ENCODE peak calls at places on chromosomes 4 and X, in eight cellular contexts. D is tibial artery, J is upper lobe of right lung, S is right atrium auricular region, A is right cardiac atrium, H is tibial nerve, N is suprapubic skin, Y is RWPE2. O is an unnamed sample.
A peak's percentile ranks its signal among the peaks of the same experiment; 100 is the strongest.

GRCh38 chr4:112840061-112840460 is 203.1 kb downstream of the LARP7 start:
- DNase-seq in A (no peak), D (no peak), N (no peak), Y (no peak), S (no peak), H (no peak), J (no peak), O (no peak)

GRCh38 chr4:81688085-81688484 is 216.4 kb upstream of the RASGEF1B start:
- DNase-seq in N (no peak), Y (no peak), H (no peak), S (no peak), A (no peak), J (no peak), D (no peak), O (no peak)

GRCh38 chr4:89492476-89493110 is 185.0 kb upstream of the GPRIN3 start:
- DNase-seq in J (no peak), H (no peak), N (no peak), S (no peak), Y (no peak), D (no peak), A (no peak), O (no peak)

GRCh38 chr4:186137193-186137792 is 32.8 kb downstream of the FAM149A start:
- DNase-seq in S (no peak), Y (no peak), N (no peak), D (no peak), H (no peak), J (no peak), A (no peak), O (no peak)

GRCh38 chr4:132504438-132504837 is 644.7 kb upstream of the PCDH10 start:
- DNase-seq in J (no peak), A (no peak), H (no peak), D (no peak), N (no peak), Y (no peak), S (no peak), O (no peak)

GRCh38 chr4:2930821-2931764 is 32.1 kb downstream of the NOP14 start:
- DNase-seq in N (peak; percentile 74), S (no peak), A (no peak), J (peak; percentile 93), H (no peak), Y (peak; percentile 70), D (peak; percentile 72), O (peak; percentile 52)

GRCh38 chr4:152652102-152652501 is 27.7 kb downstream of the TMEM154 start:
- DNase-seq in D (no peak), A (no peak), S (no peak), N (no peak), J (no peak), H (no peak), Y (no peak), O (no peak)

GRCh38 chr4:176387571-176387970 is 67.8 kb downstream of the SPCS3 start:
- DNase-seq in A (no peak), Y (no peak), N (no peak), J (no peak), H (no peak), D (no peak), S (no peak), O (no peak)

GRCh38 chr4:68451246-68452211 is 4.3 kb downstream of the TMPRSS11E start:
- DNase-seq in D (no peak), J (no peak), N (no peak), H (no peak), S (no peak), Y (no peak), A (no peak), O (no peak)

GRCh38 chr4:80434238-80434637 is 98.7 kb downstream of the CFAP299 start:
- DNase-seq in Y (no peak), D (no peak), H (no peak), A (no peak), N (no peak), S (no peak), J (no peak), O (no peak)

DNA sequence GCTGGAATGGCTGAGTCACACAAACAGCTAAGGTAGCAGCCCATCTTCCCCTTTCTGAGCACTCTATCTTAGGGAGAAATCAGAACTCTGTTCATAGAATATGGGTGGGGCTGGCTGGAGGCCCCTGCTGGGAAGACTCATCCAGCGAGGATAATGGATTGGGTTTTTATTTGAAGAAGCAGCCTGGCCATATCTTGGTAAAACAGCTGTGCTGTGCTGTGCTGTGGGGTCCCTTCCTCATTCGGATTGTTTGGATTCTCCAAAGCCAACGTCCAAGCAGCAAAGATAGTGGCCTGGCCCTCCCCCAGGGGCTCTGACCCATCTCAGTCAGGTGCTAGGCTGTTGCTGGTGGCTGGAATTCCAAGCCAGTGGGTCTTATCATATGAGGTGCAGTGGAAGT is 63.8 kb downstream of the ZNF718 start:
- DNase-seq in D (no peak), J (no peak), Y (no peak), H (no peak), S (no peak), A (no peak), N (no peak), O (no peak)
- H3K9me3 ChIP-seq in D (peaks cover 36% of the 10 kb centered on the region), J (peaks cover 50% of the 10 kb centered on the region), Y (peaks cover 16% of the 10 kb centered on the region), H (no peaks in the 10 kb centered on the region), S (peaks cover 77% of the 10 kb centered on the region), A (peaks cover 2% of the 10 kb centered on the region), N (peaks cover 58% of the 10 kb centered on the region), O (peaks cover 1% of the 10 kb centered on the region)

DNA sequence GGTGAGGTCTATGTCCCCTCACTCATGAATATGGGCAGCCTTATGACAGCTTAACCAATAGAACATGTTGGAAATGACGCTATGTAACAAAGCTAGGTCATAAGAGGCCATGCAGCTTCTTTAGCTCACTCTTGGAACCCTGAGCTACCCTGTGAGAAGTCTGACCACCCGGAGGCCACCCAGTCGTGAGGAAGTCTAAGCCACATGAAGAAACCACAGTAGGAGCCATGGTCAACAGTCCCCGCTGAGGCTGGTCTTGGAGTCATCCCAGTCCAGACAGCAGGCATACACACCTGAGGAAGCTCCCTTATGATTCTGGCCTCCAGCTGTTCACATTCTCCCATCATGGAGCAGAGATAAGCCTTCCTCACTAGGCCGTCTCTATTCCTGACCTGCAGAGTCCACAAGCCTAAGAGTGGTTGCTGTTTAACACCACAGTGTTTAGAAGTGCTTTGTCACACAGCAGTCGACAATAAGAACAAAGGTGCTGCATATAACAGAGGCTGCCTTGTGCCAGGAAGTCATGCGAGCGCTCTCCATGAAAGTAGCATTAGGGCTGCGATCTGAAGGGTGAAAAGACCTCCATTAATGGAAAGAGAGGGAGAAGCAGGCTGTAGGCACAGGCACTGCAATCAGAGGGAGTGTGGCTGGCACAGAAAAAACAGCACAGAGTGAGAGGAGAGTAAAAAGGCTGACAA is 38.2 kb downstream of the TSPAN5 start:
- DNase-seq in S (no peak), A (no peak), H (no peak), Y (no peak), N (no peak), J (no peak), D (no peak), O (no peak)
- H3K27ac ChIP-seq in S (no peak overlapping the region), A (no peak overlapping the region), H (no peak overlapping the region), Y (no peak overlapping the region), N (no peak overlapping the region), J (no peak overlapping the region), D (no peak overlapping the region), O (no peak overlapping the region)

GRCh38 chrX:1246816-1247215 is 21.8 kb upstream of the CSF2RA start:
- DNase-seq in H (peak; percentile 67), D (peak; percentile 74), J (peak; percentile 83), S (peak; percentile 81), Y (no peak), N (peak; percentile 77), A (peak; percentile 56), O (peak; percentile 77)

GRCh38 chrX:1239681-1240142 is 27.3 kb upstream of the CRLF2 start:
- DNase-seq in D (peak; percentile 84), J (peak; percentile 92), H (peak; percentile 43), Y (peak; percentile 65), N (peak; percentile 85), A (peak; percentile 50), S (peak; percentile 85), O (peak; percentile 76)

GRCh38 chrX:1248381-1249061 is 20.1 kb upstream of the CSF2RA start:
- DNase-seq in H (no peak), J (no peak), N (no peak), D (no peak), Y (no peak), S (no peak), A (no peak), O (no peak)

GRCh38 chrX:1242901-1243402 is 25.7 kb upstream of the CSF2RA start:
- DNase-seq in N (no peak), J (no peak), D (no peak), Y (peak; percentile 51), A (no peak), S (no peak), H (no peak), O (no peak)

GRCh38 chrX:1244164-1245076 is 24.2 kb upstream of the CSF2RA start:
- DNase-seq in J (no peak), A (no peak), D (no peak), N (no peak), S (no peak), H (no peak), Y (no peak), O (no peak)
- H3K9me3 ChIP-seq in J (no peaks in the 10 kb centered on the region), A (no peaks in the 10 kb centered on the region), D (no peaks in the 10 kb centered on the region), N (no peaks in the 10 kb centered on the region), S (no peaks in the 10 kb centered on the region), H (no peaks in the 10 kb centered on the region), Y (peaks cover 3% of the 10 kb centered on the region), O (no peaks in the 10 kb centered on the region)

GRCh38 chrX:40105016-40105790 is 7.4 kb upstream of the BCOR start:
- DNase-seq in S (no peak), H (no peak), N (no peak), J (peak; percentile 79), A (peak; percentile 40), Y (no peak), D (peak; percentile 76), O (peak; percentile 72)

GRCh38 chrX:40104649-40105015 is 6.9 kb upstream of the BCOR start:
- DNase-seq in A (peak; percentile 72), N (no peak), H (no peak), D (peak; percentile 90), J (peak; percentile 76), Y (no peak), S (no peak), O (peak; percentile 86)

GRCh38 chrX:40102393-40103381 is 4.9 kb upstream of the BCOR start:
- DNase-seq in J (peak; percentile 64), N (no peak), Y (no peak), S (no peak), H (no peak), A (no peak), D (no peak), O (no peak)

GRCh38 chrX:40105791-40106676 is 8.3 kb upstream of the BCOR start:
- DNase-seq in D (peak; percentile 89), N (no peak), H (peak; percentile 51), A (peak; percentile 74), S (no peak), Y (no peak), J (peak; percentile 88), O (peak; percentile 82)

DNA sequence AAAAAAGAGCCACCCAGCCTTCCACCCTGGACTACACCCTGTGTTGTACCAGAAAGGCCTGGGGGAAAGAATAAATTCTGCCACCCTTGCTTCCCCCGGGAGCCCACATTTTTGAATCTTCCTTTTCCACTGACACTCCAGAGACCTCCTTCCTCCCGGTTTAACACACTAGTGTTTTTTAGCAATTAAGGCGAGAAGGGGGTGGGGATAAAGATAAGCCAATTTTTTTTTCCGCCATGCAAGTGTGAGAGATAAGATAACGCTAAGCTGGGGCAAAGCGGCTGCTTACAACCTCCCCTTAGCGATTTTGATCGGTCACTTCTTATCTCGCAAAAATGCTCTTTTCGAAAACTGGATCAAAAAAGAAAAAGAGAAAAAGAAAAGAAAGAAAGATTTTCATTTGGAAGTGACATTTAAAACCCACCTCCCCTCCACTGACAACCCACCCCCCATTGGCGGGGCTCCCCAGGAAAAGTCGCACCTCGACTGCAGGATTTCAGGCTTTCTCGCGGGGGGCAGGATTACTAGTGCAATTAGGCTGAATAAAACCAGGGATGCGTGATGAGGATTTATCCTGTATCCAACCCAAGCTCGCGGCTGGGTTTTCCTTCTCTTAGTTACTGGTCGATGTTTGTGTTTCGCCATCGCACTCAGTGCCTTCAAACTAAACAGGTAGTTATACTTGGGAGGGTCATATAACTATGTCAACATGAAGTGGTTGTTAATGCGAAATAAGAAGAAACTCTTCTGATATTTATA is 6.0 kb upstream of the BCOR start:
- DNase-seq in D (no peak), H (no peak), S (no peak), A (no peak), J (no peak), Y (no peak), N (no peak), O (no peak)
- H3K27ac ChIP-seq in D (peak overlapping the region; percentile 97), H (no peak overlapping the region), S (no peak overlapping the region), A (no peak overlapping the region), J (no peak overlapping the region), Y (no peak overlapping the region), N (no peak overlapping the region), O (no peak overlapping the region)

O was measured in right lobe of liver.